ENCODE peak calls at places on chromosomes 6 and 20, in eight cellular contexts. One of them, this sample, is unnamed.
A peak's percentile ranks its signal among the peaks of the same experiment; 100 is the strongest.

GRCh38 chr6:70651326-70651905 is 16.3 kb upstream of the SMAP1 start:
- DNase-seq in SK-N-SH: no peak
- DNase-seq in HFFc6: no peak
- DNase-seq in brain microvascular endothelial cell: no peak
- DNase-seq in fibroblast of the aortic adventitia: no peak
- DNase-seq in type B pancreatic cell: no peak
- DNase-seq in suprapubic skin: no peak
- DNase-seq in RWPE2: no peak
- DNase-seq in this sample: no peak

GRCh38 chr20:46928580-46929132 is 34.0 kb downstream of the EYA2 start:
- DNase-seq in SK-N-SH: no peak
- DNase-seq in HFFc6: no peak
- DNase-seq in brain microvascular endothelial cell: no peak
- DNase-seq in fibroblast of the aortic adventitia: peak; percentile 53
- DNase-seq in type B pancreatic cell: no peak
- DNase-seq in suprapubic skin: no peak
- DNase-seq in RWPE2: no peak
- DNase-seq in this sample: no peak

GRCh38 chr20:41509801-41510200 is 108.4 kb downstream of the CHD6 start:
- DNase-seq in SK-N-SH: no peak
- DNase-seq in HFFc6: no peak
- DNase-seq in brain microvascular endothelial cell: peak; percentile 29
- DNase-seq in fibroblast of the aortic adventitia: peak; percentile 57
- DNase-seq in type B pancreatic cell: no peak
- DNase-seq in suprapubic skin: no peak
- DNase-seq in RWPE2: no peak
- DNase-seq in this sample: no peak

GRCh38 chr20:45082468-45082867 is 18.5 kb downstream of the KCNS1 start:
- DNase-seq in SK-N-SH: no peak
- DNase-seq in HFFc6: no peak
- DNase-seq in brain microvascular endothelial cell: no peak
- DNase-seq in fibroblast of the aortic adventitia: no peak
- DNase-seq in type B pancreatic cell: no peak
- DNase-seq in suprapubic skin: no peak
- DNase-seq in RWPE2: no peak
- DNase-seq in this sample: no peak

GRCh38 chr20:15834857-15835256 is 738.4 kb downstream of the KIF16B start:
- DNase-seq in SK-N-SH: no peak
- DNase-seq in HFFc6: no peak
- DNase-seq in brain microvascular endothelial cell: peak; percentile 3
- DNase-seq in fibroblast of the aortic adventitia: no peak
- DNase-seq in type B pancreatic cell: no peak
- DNase-seq in suprapubic skin: no peak
- DNase-seq in RWPE2: no peak
- DNase-seq in this sample: no peak

GRCh38 chr20:56391596-56392281 is at the start of gene AURKA:
- DNase-seq in SK-N-SH: no peak
- DNase-seq in HFFc6: no peak
- DNase-seq in brain microvascular endothelial cell: no peak
- DNase-seq in fibroblast of the aortic adventitia: peak; percentile 8
- DNase-seq in type B pancreatic cell: no peak
- DNase-seq in suprapubic skin: no peak
- DNase-seq in RWPE2: peak; percentile 81
- DNase-seq in this sample: no peak

GRCh38 chr6:147156799-147157382 is 47.3 kb upstream of the STXBP5 start:
- DNase-seq in SK-N-SH: no peak
- DNase-seq in HFFc6: peak; percentile 56
- DNase-seq in brain microvascular endothelial cell: peak; percentile 82
- DNase-seq in fibroblast of the aortic adventitia: peak; percentile 25
- DNase-seq in type B pancreatic cell: no peak
- DNase-seq in suprapubic skin: no peak
- DNase-seq in RWPE2: no peak
- DNase-seq in this sample: no peak

GRCh38 chr20:25281541-25281991 is 33.7 kb downstream of the PYGB start:
- DNase-seq in SK-N-SH: no peak
- DNase-seq in HFFc6: no peak
- DNase-seq in brain microvascular endothelial cell: no peak
- DNase-seq in fibroblast of the aortic adventitia: no peak
- DNase-seq in type B pancreatic cell: no peak
- DNase-seq in suprapubic skin: peak; percentile 77
- DNase-seq in RWPE2: peak; percentile 61
- DNase-seq in this sample: peak; percentile 8

GRCh38 chr20:43451400-43451799 is 6.3 kb upstream of the SRSF6 start:
- DNase-seq in SK-N-SH: no peak
- DNase-seq in HFFc6: no peak
- DNase-seq in brain microvascular endothelial cell: no peak
- DNase-seq in fibroblast of the aortic adventitia: no peak
- DNase-seq in type B pancreatic cell: no peak
- DNase-seq in suprapubic skin: no peak
- DNase-seq in RWPE2: no peak
- DNase-seq in this sample: no peak

GRCh38 chr20:43452404-43453126 is 5.1 kb upstream of the SRSF6 start:
- DNase-seq in SK-N-SH: no peak
- DNase-seq in HFFc6: no peak
- DNase-seq in brain microvascular endothelial cell: no peak
- DNase-seq in fibroblast of the aortic adventitia: no peak
- DNase-seq in type B pancreatic cell: no peak
- DNase-seq in suprapubic skin: no peak
- DNase-seq in RWPE2: peak; percentile 51
- DNase-seq in this sample: no peak

GRCh38 chr20:43446361-43446879 is 11.3 kb upstream of the SRSF6 start:
- DNase-seq in SK-N-SH: peak; percentile 79
- DNase-seq in HFFc6: peak; percentile 59
- DNase-seq in brain microvascular endothelial cell: no peak
- DNase-seq in fibroblast of the aortic adventitia: no peak
- DNase-seq in type B pancreatic cell: no peak
- DNase-seq in suprapubic skin: peak; percentile 41
- DNase-seq in RWPE2: peak; percentile 76
- DNase-seq in this sample: no peak

GRCh38 chr20:43444107-43444506 is 13.6 kb upstream of the SRSF6 start:
- DNase-seq in SK-N-SH: no peak
- DNase-seq in HFFc6: no peak
- DNase-seq in brain microvascular endothelial cell: no peak
- DNase-seq in fibroblast of the aortic adventitia: no peak
- DNase-seq in type B pancreatic cell: no peak
- DNase-seq in suprapubic skin: no peak
- DNase-seq in RWPE2: peak; percentile 51
- DNase-seq in this sample: no peak

DNA sequence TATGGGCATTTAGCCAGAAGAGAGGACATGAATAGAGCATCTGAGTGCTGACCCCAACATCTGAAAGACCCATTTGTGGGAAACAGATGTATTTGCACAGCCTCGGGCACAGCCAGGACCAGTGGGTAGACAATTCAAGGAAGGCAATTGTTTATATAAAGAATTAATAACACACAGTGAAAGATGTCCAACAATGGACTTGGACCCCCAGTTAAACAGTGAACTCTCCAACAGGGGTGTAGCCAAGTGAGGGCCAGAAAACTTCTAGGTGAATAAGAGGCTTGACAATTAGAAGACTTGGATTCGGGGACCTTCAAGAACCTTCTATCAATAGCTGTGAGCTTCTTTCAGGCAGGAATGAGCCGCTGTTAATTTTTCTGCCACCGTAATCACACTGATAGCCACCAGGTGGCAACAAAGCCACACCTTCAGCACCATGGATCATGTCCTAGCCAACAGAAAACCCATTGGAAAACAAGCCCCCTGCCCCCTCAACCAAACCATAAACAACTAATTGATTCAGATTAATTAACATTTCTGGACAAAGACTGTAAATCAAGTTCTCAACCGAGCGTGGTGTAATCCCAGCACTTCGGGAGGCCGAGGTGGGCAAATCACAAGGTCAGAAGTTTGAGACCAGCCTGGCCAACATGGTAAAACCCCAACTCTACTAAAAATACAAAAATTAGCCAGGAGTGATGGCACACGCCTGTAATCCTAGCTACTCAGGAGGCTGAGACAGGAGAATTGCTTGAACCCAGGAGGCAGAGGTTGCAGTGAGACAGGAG is 8.8 kb upstream of the SRSF6 start:
- DNase-seq in SK-N-SH: peak; percentile 63
- DNase-seq in HFFc6: no peak
- DNase-seq in brain microvascular endothelial cell: peak; percentile 41
- DNase-seq in fibroblast of the aortic adventitia: peak; percentile 43
- DNase-seq in type B pancreatic cell: no peak
- DNase-seq in suprapubic skin: peak; percentile 45
- DNase-seq in RWPE2: peak; percentile 57
- DNase-seq in this sample: no peak
- TF ChIP-seq CTCF in SK-N-SH: peak; percentile 78
- TF ChIP-seq CTCF in HFFc6: peak; percentile 85
- TF ChIP-seq CTCF in brain microvascular endothelial cell: peak; percentile 83
- TF ChIP-seq CTCF in fibroblast of the aortic adventitia: peak; percentile 70
- TF ChIP-seq CTCF in type B pancreatic cell: peak; percentile 83
- TF ChIP-seq CTCF in suprapubic skin: peak; percentile 57
- TF ChIP-seq CTCF in RWPE2: peak; percentile 100
- TF ChIP-seq CTCF in this sample: peak; percentile 63

GRCh38 chr6:53546256-53546655 is 1.4 kb upstream of the GCLC start:
- DNase-seq in SK-N-SH: no peak
- DNase-seq in HFFc6: peak; percentile 77
- DNase-seq in brain microvascular endothelial cell: no peak
- DNase-seq in fibroblast of the aortic adventitia: peak; percentile 35
- DNase-seq in type B pancreatic cell: no peak
- DNase-seq in suprapubic skin: no peak
- DNase-seq in RWPE2: no peak
- DNase-seq in this sample: no peak

GRCh38 chr6:53544500-53545308 is at the start of gene GCLC:
- DNase-seq in SK-N-SH: peak; percentile 94
- DNase-seq in HFFc6: peak; percentile 93
- DNase-seq in brain microvascular endothelial cell: peak; percentile 94
- DNase-seq in fibroblast of the aortic adventitia: peak; percentile 93
- DNase-seq in type B pancreatic cell: peak; percentile 95
- DNase-seq in suprapubic skin: peak; percentile 97
- DNase-seq in RWPE2: peak; percentile 87
- DNase-seq in this sample: peak; percentile 85

GRCh38 chr6:53544050-53544499 is 826 bp downstream of the GCLC start:
- DNase-seq in SK-N-SH: no peak
- DNase-seq in HFFc6: no peak
- DNase-seq in brain microvascular endothelial cell: no peak
- DNase-seq in fibroblast of the aortic adventitia: peak; percentile 27
- DNase-seq in type B pancreatic cell: no peak
- DNase-seq in suprapubic skin: no peak
- DNase-seq in RWPE2: no peak
- DNase-seq in this sample: peak; percentile 46

GRCh38 chr6:53547166-53547814 is 2.4 kb upstream of the GCLC start:
- DNase-seq in SK-N-SH: peak; percentile 32
- DNase-seq in HFFc6: no peak
- DNase-seq in brain microvascular endothelial cell: no peak
- DNase-seq in fibroblast of the aortic adventitia: no peak
- DNase-seq in type B pancreatic cell: no peak
- DNase-seq in suprapubic skin: no peak
- DNase-seq in RWPE2: no peak
- DNase-seq in this sample: no peak

GRCh38 chr6:53547815-53548496 is 3.1 kb upstream of the GCLC start:
- DNase-seq in SK-N-SH: peak; percentile 95
- DNase-seq in HFFc6: peak; percentile 95
- DNase-seq in brain microvascular endothelial cell: peak; percentile 96
- DNase-seq in fibroblast of the aortic adventitia: peak; percentile 95
- DNase-seq in type B pancreatic cell: peak; percentile 94
- DNase-seq in suprapubic skin: peak; percentile 97
- DNase-seq in RWPE2: peak; percentile 91
- DNase-seq in this sample: peak; percentile 85
- TF ChIP-seq CTCF in SK-N-SH: no peak
- TF ChIP-seq CTCF in HFFc6: no peak
- TF ChIP-seq CTCF in brain microvascular endothelial cell: no peak
- TF ChIP-seq CTCF in fibroblast of the aortic adventitia: no peak
- TF ChIP-seq CTCF in type B pancreatic cell: no peak
- TF ChIP-seq CTCF in suprapubic skin: no peak
- TF ChIP-seq CTCF in RWPE2: peak; percentile 19
- TF ChIP-seq CTCF in this sample: no peak

GRCh38 chr6:3811191-3811590 is 38.0 kb upstream of the FAM50B start:
- DNase-seq in SK-N-SH: no peak
- DNase-seq in HFFc6: no peak
- DNase-seq in brain microvascular endothelial cell: no peak
- DNase-seq in fibroblast of the aortic adventitia: no peak
- DNase-seq in type B pancreatic cell: no peak
- DNase-seq in suprapubic skin: no peak
- DNase-seq in RWPE2: no peak
- DNase-seq in this sample: no peak

GRCh38 chr6:3808189-3808588 is 41.0 kb upstream of the FAM50B start:
- DNase-seq in SK-N-SH: no peak
- DNase-seq in HFFc6: no peak
- DNase-seq in brain microvascular endothelial cell: no peak
- DNase-seq in fibroblast of the aortic adventitia: no peak
- DNase-seq in type B pancreatic cell: no peak
- DNase-seq in suprapubic skin: no peak
- DNase-seq in RWPE2: no peak
- DNase-seq in this sample: no peak

GRCh38 chr6:3809982-3810381 is 39.2 kb upstream of the FAM50B start:
- DNase-seq in SK-N-SH: no peak
- DNase-seq in HFFc6: no peak
- DNase-seq in brain microvascular endothelial cell: no peak
- DNase-seq in fibroblast of the aortic adventitia: no peak
- DNase-seq in type B pancreatic cell: no peak
- DNase-seq in suprapubic skin: no peak
- DNase-seq in RWPE2: no peak
- DNase-seq in this sample: no peak

GRCh38 chr6:3809515-3809891 is 39.7 kb upstream of the FAM50B start:
- DNase-seq in SK-N-SH: no peak
- DNase-seq in HFFc6: no peak
- DNase-seq in brain microvascular endothelial cell: no peak
- DNase-seq in fibroblast of the aortic adventitia: no peak
- DNase-seq in type B pancreatic cell: no peak
- DNase-seq in suprapubic skin: no peak
- DNase-seq in RWPE2: no peak
- DNase-seq in this sample: no peak

DNA sequence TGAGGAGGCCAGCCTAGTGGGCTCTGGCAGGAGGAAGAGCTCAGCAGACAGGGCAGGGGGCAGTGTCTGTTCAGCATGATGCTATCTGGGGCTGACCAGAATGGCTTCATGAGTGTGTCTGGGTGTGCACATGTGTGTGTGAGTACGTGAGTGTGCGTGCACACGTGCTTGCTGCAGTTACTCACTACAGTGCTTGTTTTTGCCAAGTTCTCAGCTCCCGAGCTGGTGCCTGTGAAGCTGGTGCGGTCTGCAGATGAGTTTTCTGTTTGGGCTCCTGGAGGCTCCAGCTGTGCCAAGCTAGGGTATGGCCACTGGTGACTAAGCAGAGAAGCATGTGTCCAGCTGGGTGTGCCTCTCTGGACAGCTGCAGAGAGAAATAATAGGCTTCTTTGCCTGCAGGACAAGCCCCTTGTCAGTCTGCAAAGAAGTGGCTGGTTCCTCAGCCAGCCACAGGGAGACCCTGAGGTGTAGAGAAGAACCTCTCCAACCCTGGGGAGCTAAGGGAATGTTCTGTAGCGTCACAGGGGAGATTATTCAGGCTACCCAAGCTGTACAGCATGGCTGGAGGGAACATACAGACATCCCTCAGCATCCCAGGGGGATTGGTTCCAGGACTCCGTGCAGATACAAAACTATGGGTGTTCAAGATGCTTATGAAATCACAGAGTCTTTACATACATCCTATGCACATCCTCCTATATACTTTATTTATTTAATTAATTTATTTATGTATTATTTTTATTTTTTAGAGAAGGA is 40.2 kb upstream of the FAM50B start:
- DNase-seq in SK-N-SH: no peak
- DNase-seq in HFFc6: peak; percentile 88
- DNase-seq in brain microvascular endothelial cell: peak; percentile 88
- DNase-seq in fibroblast of the aortic adventitia: peak; percentile 94
- DNase-seq in type B pancreatic cell: no peak
- DNase-seq in suprapubic skin: no peak
- DNase-seq in RWPE2: peak; percentile 89
- DNase-seq in this sample: no peak
- TF ChIP-seq CTCF in SK-N-SH: peak; percentile 31
- TF ChIP-seq CTCF in HFFc6: peak; percentile 49
- TF ChIP-seq CTCF in brain microvascular endothelial cell: peak; percentile 41
- TF ChIP-seq CTCF in fibroblast of the aortic adventitia: peak; percentile 22
- TF ChIP-seq CTCF in type B pancreatic cell: no peak
- TF ChIP-seq CTCF in suprapubic skin: no peak
- TF ChIP-seq CTCF in RWPE2: peak; percentile 17
- TF ChIP-seq CTCF in this sample: no peak

GRCh38 chr6:134750669-134751068 is 199.2 kb downstream of the ALDH8A1 start:
- DNase-seq in SK-N-SH: no peak
- DNase-seq in HFFc6: peak; percentile 88
- DNase-seq in brain microvascular endothelial cell: no peak
- DNase-seq in fibroblast of the aortic adventitia: peak; percentile 15
- DNase-seq in type B pancreatic cell: no peak
- DNase-seq in suprapubic skin: no peak
- DNase-seq in RWPE2: no peak
- DNase-seq in this sample: no peak

GRCh38 chr6:134753001-134753400 is 196.9 kb downstream of the ALDH8A1 start:
- DNase-seq in SK-N-SH: no peak
- DNase-seq in HFFc6: no peak
- DNase-seq in brain microvascular endothelial cell: no peak
- DNase-seq in fibroblast of the aortic adventitia: no peak
- DNase-seq in type B pancreatic cell: no peak
- DNase-seq in suprapubic skin: no peak
- DNase-seq in RWPE2: no peak
- DNase-seq in this sample: no peak

GRCh38 chr6:134748484-134748883 is 201.4 kb downstream of the ALDH8A1 start:
- DNase-seq in SK-N-SH: no peak
- DNase-seq in HFFc6: no peak
- DNase-seq in brain microvascular endothelial cell: no peak
- DNase-seq in fibroblast of the aortic adventitia: no peak
- DNase-seq in type B pancreatic cell: no peak
- DNase-seq in suprapubic skin: no peak
- DNase-seq in RWPE2: no peak
- DNase-seq in this sample: no peak

GRCh38 chr6:134754013-134754690 is 195.7 kb downstream of the ALDH8A1 start:
- DNase-seq in SK-N-SH: no peak
- DNase-seq in HFFc6: no peak
- DNase-seq in brain microvascular endothelial cell: no peak
- DNase-seq in fibroblast of the aortic adventitia: no peak
- DNase-seq in type B pancreatic cell: no peak
- DNase-seq in suprapubic skin: no peak
- DNase-seq in RWPE2: no peak
- DNase-seq in this sample: no peak

GRCh38 chr6:134752445-134752844 is 197.5 kb downstream of the ALDH8A1 start:
- DNase-seq in SK-N-SH: no peak
- DNase-seq in HFFc6: no peak
- DNase-seq in brain microvascular endothelial cell: no peak
- DNase-seq in fibroblast of the aortic adventitia: no peak
- DNase-seq in type B pancreatic cell: no peak
- DNase-seq in suprapubic skin: no peak
- DNase-seq in RWPE2: no peak
- DNase-seq in this sample: no peak
- TF ChIP-seq CTCF in SK-N-SH: no peak
- TF ChIP-seq CTCF in HFFc6: no peak
- TF ChIP-seq CTCF in brain microvascular endothelial cell: no peak
- TF ChIP-seq CTCF in fibroblast of the aortic adventitia: no peak
- TF ChIP-seq CTCF in type B pancreatic cell: no peak
- TF ChIP-seq CTCF in suprapubic skin: no peak
- TF ChIP-seq CTCF in RWPE2: no peak
- TF ChIP-seq CTCF in this sample: no peak